ENCODE peak calls at places on chromosome 13, in seven cellular contexts. V is HepG2, C is neuronal stem cell, Q is PC-3, X is H1, O is mesendoderm, E is mammary epithelial cell. B is an unnamed sample.

GRCh38 chr13:72400859-72401258 is 326.6 kb downstream of the MZT1 start:
- DNase-seq in C (no peak), V (no peak), E (no peak), Q (no peak), X (no peak), O (no peak), B (no peak)

GRCh38 chr13:43200736-43201135 is 177.3 kb downstream of the DNAJC15 start:
- DNase-seq in X (no peak), V (no peak), E (no peak), Q (no peak), O (peak), C (no peak), B (no peak)

GRCh38 chr13:40389081-40389641 is 277.3 kb downstream of the FOXO1 start:
- DNase-seq in O (no peak), X (no peak), Q (no peak), E (no peak), C (no peak), V (no peak), B (no peak)

GRCh38 chr13:35765941-35766340 is 289.5 kb upstream of the MAB21L1 start:
- DNase-seq in V (no peak), E (no peak), X (no peak), C (no peak), Q (no peak), O (no peak), B (no peak)

GRCh38 chr13:71522976-71523517 is 344.0 kb downstream of the DACH1 start:
- DNase-seq in O (no peak), C (no peak), E (no peak), Q (no peak), X (no peak), V (no peak), B (no peak)

GRCh38 chr13:112752711-112753541 is 63.1 kb downstream of the ATP11A start:
- DNase-seq in Q (no peak), X (no peak), O (no peak), V (no peak), C (no peak), E (peak), B (no peak)

GRCh38 chr13:114027046-114027760 is 53.3 kb upstream of the C13orf46 start:
- DNase-seq in C (no peak), O (no peak), Q (no peak), E (no peak), X (no peak), V (no peak), B (no peak)

GRCh38 chr13:21675095-21676007 is 4.5 kb downstream of the FGF9 start:
- DNase-seq in X (no peak), O (peak), Q (no peak), E (no peak), C (peak), V (no peak), B (no peak)

GRCh38 chr13:85798999-85799646 is at the start of gene SLITRK6:
- DNase-seq in X (peak), E (peak), C (peak), V (no peak), O (peak), Q (peak), B (peak)

GRCh38 chr13:61770697-61771096 is 355.0 kb upstream of the PCDH20 start:
- DNase-seq in Q (no peak), V (no peak), C (no peak), O (no peak), X (no peak), E (no peak), B (no peak)

GRCh38 chr13:47661076-47661475 is 340.0 kb downstream of the SUCLA2 start:
- DNase-seq in O (no peak), E (peak), X (no peak), V (no peak), C (no peak), Q (peak), B (no peak)

GRCh38 chr13:113969973-113970611 is 3.8 kb downstream of the C13orf46 start:
- DNase-seq in V (no peak), O (no peak), X (no peak), Q (peak), C (no peak), E (peak), B (peak)

GRCh38 chr13:113559901-113560644 is 24.5 kb upstream of the TFDP1 start:
- DNase-seq in Q (no peak), O (no peak), E (no peak), C (no peak), V (no peak), X (no peak), B (no peak)

GRCh38 chr13:112651750-112652511 is 37.9 kb upstream of the ATP11A start:
- DNase-seq in Q (no peak), X (no peak), C (no peak), E (no peak), V (no peak), O (no peak), B (no peak)

GRCh38 chr13:109785141-109785891 is 1.1 kb downstream of the IRS2 start:
- DNase-seq in C (no peak), E (peak), X (no peak), V (no peak), O (peak), Q (peak), B (peak)

GRCh38 chr13:56501750-56502149 is 639.0 kb upstream of the PRR20A start:
- DNase-seq in O (no peak), E (no peak), V (no peak), X (no peak), Q (peak), C (no peak), B (no peak)

GRCh38 chr13:45786293-45786920 is 65.1 kb downstream of the SIAH3 start:
- DNase-seq in Q (no peak), E (no peak), O (no peak), V (no peak), X (no peak), C (no peak), B (no peak)

GRCh38 chr13:110361365-110361911 is 54.4 kb downstream of the COL4A2 start:
- DNase-seq in Q (no peak), X (no peak), E (no peak), V (no peak), C (no peak), O (no peak), B (no peak)

GRCh38 chr13:79194727-79195126 is 211.3 kb downstream of the RBM26 start:
- DNase-seq in Q (no peak), C (no peak), E (no peak), X (no peak), O (no peak), V (no peak), B (no peak)

GRCh38 chr13:110265341-110265681 is 41.6 kb downstream of the COL4A1 start:
- DNase-seq in V (no peak), E (no peak), C (no peak), X (no peak), Q (no peak), O (no peak), B (no peak)

GRCh38 chr13:106173891-106174610 is 361.4 kb downstream of the EFNB2 start:
- DNase-seq in Q (no peak), X (no peak), E (no peak), O (no peak), V (no peak), C (no peak), B (no peak)

GRCh38 chr13:19069684-19070397 is 111.8 kb downstream of the TUBA3C start:
- DNase-seq in X (no peak), V (no peak), Q (no peak), O (no peak), C (no peak), E (no peak), B (no peak)

GRCh38 chr13:66009241-66009640 is 1220.9 kb downstream of the PCDH9 start:
- DNase-seq in E (no peak), X (no peak), V (no peak), C (no peak), Q (no peak), O (no peak), B (no peak)

GRCh38 chr13:100156786-100157185 is 67.9 kb downstream of the PCCA start:
- DNase-seq in E (peak), V (no peak), C (no peak), O (no peak), Q (peak), X (no peak), B (peak)

GRCh38 chr13:94093652-94094310 is 385.7 kb downstream of the DCT start:
- DNase-seq in Q (no peak), O (no peak), X (no peak), E (no peak), C (no peak), V (no peak), B (no peak)

GRCh38 chr13:40146586-40147240 is 491.3 kb downstream of the COG6 start:
- DNase-seq in E (peak), O (no peak), X (no peak), C (no peak), V (no peak), Q (no peak), B (no peak)

GRCh38 chr13:30577381-30577780 is 40.3 kb upstream of the USPL1 start:
- DNase-seq in C (no peak), V (peak), O (peak), X (no peak), Q (peak), E (peak), B (peak)

DNA sequence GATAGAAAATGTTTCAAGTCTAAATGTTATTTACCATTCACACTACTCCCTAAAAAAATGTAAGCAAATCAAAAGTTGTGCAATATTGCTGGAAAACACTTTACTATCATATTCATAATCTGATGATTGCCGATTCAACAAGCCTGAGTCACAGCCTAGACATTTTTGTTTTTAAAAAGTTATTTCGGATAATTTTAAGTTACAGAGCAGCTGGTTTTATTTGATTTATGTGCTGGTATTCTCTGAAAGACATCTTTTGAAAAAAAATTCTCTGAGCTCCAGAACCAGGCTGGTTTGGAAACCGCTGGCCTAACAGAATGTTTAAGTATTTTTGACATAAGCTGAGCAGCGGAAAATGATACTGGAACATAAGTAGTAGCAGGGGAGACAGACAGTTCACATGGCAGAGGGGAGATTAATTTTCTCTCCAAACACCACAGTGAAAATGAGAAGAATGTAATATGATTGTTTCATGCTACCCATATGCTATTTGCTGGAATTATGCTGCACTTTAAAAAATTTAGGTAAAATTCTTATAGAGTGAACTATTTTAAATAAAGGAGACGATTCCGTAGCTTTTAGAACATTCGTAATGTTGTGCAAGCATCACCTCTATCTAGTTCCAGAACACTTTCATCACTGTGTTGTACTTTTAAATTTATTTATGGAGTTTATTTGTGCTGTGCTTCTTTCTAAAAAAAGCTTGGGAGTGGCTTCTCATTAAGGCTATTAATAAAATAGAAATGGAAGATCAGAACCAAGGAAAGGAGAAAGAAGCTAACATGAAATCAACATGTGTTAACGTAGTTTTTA is 36.0 kb downstream of the TBC1D4 start:
- DNase-seq in E (no peak), C (no peak), Q (peak), X (no peak), V (no peak), O (no peak), B (peak)
- H3K4me2 ChIP-seq in E (peak), C (no peak), Q (peak), X (no peak), V (no peak), O (no peak), B (peak)

GRCh38 chr13:98496966-98497365 is 79.9 kb downstream of the STK24 start:
- DNase-seq in O (no peak), X (no peak), Q (no peak), C (no peak), E (no peak), V (no peak), B (no peak)

GRCh38 chr13:98494769-98495168 is 82.1 kb downstream of the STK24 start:
- DNase-seq in O (no peak), X (no peak), Q (no peak), C (no peak), E (no peak), V (no peak), B (no peak)

GRCh38 chr13:98496239-98496668 is 80.7 kb downstream of the STK24 start:
- DNase-seq in Q (no peak), C (no peak), V (peak), E (no peak), X (no peak), O (no peak), B (no peak)

GRCh38 chr13:98493035-98493401 is 83.9 kb downstream of the STK24 start:
- DNase-seq in E (no peak), X (no peak), C (no peak), O (no peak), V (no peak), Q (no peak), B (no peak)

GRCh38 chr13:98495627-98496238 is 81.2 kb downstream of the STK24 start:
- DNase-seq in O (no peak), C (no peak), Q (no peak), E (no peak), X (no peak), V (peak), B (no peak)
- H3K4me2 ChIP-seq in O (no peak), C (no peak), Q (no peak), E (no peak), X (no peak), V (peak), B (no peak)

DNA sequence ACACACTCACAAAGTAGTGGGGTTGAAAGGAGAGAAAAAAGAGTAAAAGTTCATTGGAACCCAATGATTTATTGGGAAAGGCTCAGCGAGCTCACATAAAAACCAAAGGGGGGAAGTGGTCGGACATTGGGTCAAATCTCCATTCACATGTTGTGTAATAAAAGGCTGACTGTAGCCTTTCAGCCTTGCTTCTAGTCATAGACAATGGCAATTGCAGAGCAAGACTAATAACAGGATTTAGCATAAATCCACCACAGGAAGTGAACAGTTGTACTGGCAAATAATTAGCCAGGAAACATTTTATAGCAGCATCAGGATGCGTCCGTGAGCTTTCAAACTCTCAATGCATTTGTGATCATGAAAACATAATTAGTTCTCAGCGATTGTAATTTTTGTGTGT is 105.8 kb downstream of the SPRY2 start:
- DNase-seq in O (no peak), V (no peak), Q (peak), X (no peak), C (no peak), E (no peak), B (no peak)
- H3K4me2 ChIP-seq in O (no peak), V (no peak), Q (peak), X (no peak), C (no peak), E (no peak), B (peak)

GRCh38 chr13:44212633-44213387 is 160.8 kb upstream of the SERP2 start:
- DNase-seq in C (no peak), X (no peak), O (peak), V (no peak), Q (no peak), E (no peak), B (peak)
- H3K4me2 ChIP-seq in C (no peak), X (no peak), O (no peak), V (no peak), Q (no peak), E (no peak), B (peak)

GRCh38 chr13:29573190-29573589 is 22.3 kb downstream of the SLC7A1 start:
- DNase-seq in C (no peak), Q (no peak), V (no peak), X (no peak), O (no peak), E (no peak), B (no peak)
- H3K4me2 ChIP-seq in C (no peak), Q (no peak), V (peak), X (no peak), O (no peak), E (no peak), B (no peak)

GRCh38 chr13:27592865-27593264 is 27.5 kb downstream of the LNX2 start:
- DNase-seq in C (no peak), X (no peak), V (no peak), Q (no peak), E (no peak), O (no peak), B (no peak)
- H3K4me2 ChIP-seq in C (no peak), X (no peak), V (no peak), Q (no peak), E (no peak), O (no peak), B (no peak)

GRCh38 chr13:33191425-33192221 is 93.9 kb downstream of the STARD13 start:
- DNase-seq in C (no peak), E (no peak), O (no peak), V (no peak), X (no peak), Q (no peak), B (no peak)
- H3K4me2 ChIP-seq in C (no peak), E (no peak), O (no peak), V (no peak), X (no peak), Q (no peak), B (no peak)

GRCh38 chr13:42110410-42111155 is 62.1 kb downstream of the DGKH start:
- DNase-seq in O (peak), Q (peak), C (peak), X (no peak), V (peak), E (peak), B (peak)
- H3K4me2 ChIP-seq in O (no peak), Q (no peak), C (no peak), X (no peak), V (no peak), E (no peak), B (peak)

DNA sequence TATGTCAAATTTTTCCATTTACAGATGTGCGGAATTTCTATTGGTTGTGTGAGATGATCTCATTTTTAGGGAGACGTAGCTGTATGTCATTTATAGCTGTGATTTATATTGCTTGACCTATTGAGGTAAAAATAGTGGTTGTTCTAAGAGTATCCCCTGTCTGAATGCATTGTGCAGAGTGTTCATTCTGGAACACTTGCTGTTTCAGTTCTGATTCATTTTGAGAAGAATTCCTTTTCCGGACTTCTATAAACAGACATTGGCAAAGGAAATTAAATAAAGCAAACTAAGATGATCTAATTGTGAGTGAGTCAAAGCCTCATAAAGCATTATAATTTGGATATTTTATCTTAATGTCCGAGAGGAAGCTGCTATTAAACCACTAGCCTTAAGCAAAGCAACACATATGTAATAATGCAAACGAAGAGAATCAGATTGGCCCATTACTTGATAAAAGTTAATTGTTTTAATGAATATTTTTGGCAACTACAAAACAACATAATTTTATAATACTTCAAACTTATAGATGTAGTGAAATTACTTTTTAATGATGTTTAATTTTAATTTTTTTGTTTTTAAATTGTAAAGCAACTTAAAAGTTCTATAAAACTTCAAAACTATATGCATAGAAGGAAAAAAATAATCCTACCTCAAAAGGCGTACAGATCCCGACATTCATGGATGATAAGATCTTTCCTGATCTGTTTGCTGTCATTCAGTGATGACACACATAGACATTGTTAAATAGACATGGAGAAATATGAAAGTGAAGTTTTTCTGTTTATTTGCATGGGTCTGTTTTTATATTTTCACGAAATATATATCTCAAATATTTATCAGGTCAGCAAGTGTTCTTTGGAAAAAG is 942.6 kb upstream of the SLC10A2 start:
- DNase-seq in E (peak), C (no peak), O (no peak), X (no peak), V (no peak), Q (peak), B (no peak)
- H3K4me2 ChIP-seq in E (no peak), C (no peak), O (no peak), X (no peak), V (no peak), Q (peak), B (no peak)

GRCh38 chr13:22801402-22802003 is 379.3 kb upstream of the SGCG start:
- DNase-seq in E (no peak), C (no peak), O (peak), V (peak), X (no peak), Q (no peak), B (no peak)

DNA sequence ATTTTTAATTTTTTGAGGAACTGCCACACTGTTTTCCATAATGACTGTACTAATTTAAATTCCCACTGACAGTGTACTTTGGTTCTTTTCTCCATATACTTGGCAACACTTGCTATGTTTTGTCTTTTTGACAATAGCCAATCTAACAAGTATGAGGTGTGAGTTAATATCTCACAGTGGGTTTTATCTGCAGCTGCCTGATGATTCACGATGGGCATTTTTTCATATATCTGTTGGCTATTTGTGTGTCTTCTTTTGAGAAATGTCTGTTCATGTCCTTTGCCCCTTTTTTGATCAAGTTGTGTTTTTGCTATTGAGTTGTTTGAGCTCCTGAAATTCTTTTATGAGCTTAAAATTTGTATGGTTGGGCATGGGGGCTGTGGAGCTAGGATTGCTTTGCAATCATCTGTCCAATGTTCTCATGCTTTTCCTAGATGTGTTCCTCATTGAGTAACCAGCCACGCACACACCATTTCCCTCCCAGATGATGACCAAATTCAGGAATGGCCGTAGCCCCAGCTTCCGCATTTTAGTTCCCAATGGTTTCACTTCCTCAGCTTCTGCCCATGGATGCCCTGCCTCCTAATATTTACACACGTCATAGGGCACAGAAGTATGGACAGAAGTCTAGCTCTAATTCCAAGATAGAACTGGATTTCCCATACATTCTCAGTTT is 379.9 kb upstream of the SGCG start:
- DNase-seq in V (no peak), C (no peak), Q (no peak), X (no peak), O (no peak), E (no peak), B (no peak)
- H3K4me2 ChIP-seq in V (peak), C (no peak), Q (no peak), X (no peak), O (no peak), E (no peak), B (no peak)

B was measured in PC-9.